ENCODE peak calls at places on chromosome 21, in ten cellular contexts. Z, X, S, N, F, H, I, Y, J and R are unnamed samples.

GRCh38 chr21:31786164-31786920 is 54.4 kb upstream of the SCAF4 start:
- DNase-seq in J (no peak), H (no peak), Z (no peak), N (no peak), F (no peak), Y (no peak), X (no peak), S (no peak), I (no peak), R (no peak)

GRCh38 chr21:34916446-34916845 is 132.7 kb downstream of the RUNX1 start:
- DNase-seq in Z (no peak), Y (no peak), I (peak), N (no peak), J (no peak), S (no peak), X (no peak), F (no peak), H (no peak), R (no peak)

GRCh38 chr21:45140346-45140940 is 66.1 kb downstream of the ADARB1 start:
- DNase-seq in S (peak), F (peak), X (peak), N (peak), Y (peak), Z (peak), I (peak), H (peak), J (peak), R (peak)

GRCh38 chr21:44539031-44539430 is 964 bp downstream of the KRTAP10-1 start:
- DNase-seq in Y (no peak), N (peak), I (no peak), S (no peak), F (no peak), X (no peak), Z (no peak), H (no peak), J (no peak), R (no peak)

GRCh38 chr21:43890042-43890441 is 25.0 kb downstream of the AGPAT3 start:
- DNase-seq in F (no peak), N (no peak), S (no peak), X (no peak), Y (no peak), H (no peak), Z (no peak), I (no peak), J (no peak), R (no peak)

GRCh38 chr21:34372321-34372720 is 3.0 kb upstream of the SMIM11 start:
- DNase-seq in N (no peak), J (no peak), S (no peak), X (no peak), Z (no peak), H (no peak), Y (no peak), I (no peak), F (no peak), R (no peak)

GRCh38 chr21:46425061-46425460 is 33.6 kb upstream of the DIP2A start:
- DNase-seq in X (no peak), S (no peak), J (no peak), F (no peak), H (no peak), I (no peak), Y (no peak), Z (no peak), N (no peak), R (no peak)

GRCh38 chr21:45283611-45284455 is 3.9 kb downstream of the POFUT2 start:
- DNase-seq in H (no peak), S (no peak), X (no peak), N (no peak), Y (no peak), F (no peak), I (no peak), Z (no peak), J (no peak), R (no peak)

GRCh38 chr21:17585875-17586450 is 26.7 kb downstream of the BTG3 start:
- DNase-seq in H (no peak), N (peak), Y (no peak), S (no peak), F (peak), Z (no peak), I (peak), X (no peak), J (no peak), R (peak)